ENCODE peak calls at places on chromosome 5, in five cellular contexts. One of them, this sample, is unnamed.

GRCh38 chr5:116566251-116566650 is 8.4 kb downstream of the SEMA6A start:
- DNase-seq in left ventricle myocardium inferior: no peak
- DNase-seq in ovary: no peak
- DNase-seq in MM.1S: no peak
- DNase-seq in lower leg skin: no peak
- DNase-seq in this sample: no peak

GRCh38 chr5:6328173-6328572 is 50.2 kb downstream of the MED10 start:
- DNase-seq in left ventricle myocardium inferior: no peak
- DNase-seq in MM.1S: peak; percentile 44
- DNase-seq in ovary: no peak
- DNase-seq in lower leg skin: no peak
- DNase-seq in this sample: no peak

GRCh38 chr5:75460947-75461346 is 50.5 kb downstream of the CERT1 start:
- DNase-seq in left ventricle myocardium inferior: no peak
- DNase-seq in MM.1S: no peak
- DNase-seq in ovary: no peak
- DNase-seq in lower leg skin: no peak
- DNase-seq in this sample: no peak

GRCh38 chr5:73789851-73790281 is 163.9 kb downstream of the ARHGEF28 start:
- DNase-seq in lower leg skin: no peak
- DNase-seq in ovary: no peak
- DNase-seq in MM.1S: peak; percentile 59
- DNase-seq in left ventricle myocardium inferior: no peak
- DNase-seq in this sample: no peak

GRCh38 chr5:126354012-126354856 is 69.0 kb upstream of the GRAMD2B start:
- DNase-seq in ovary: no peak
- DNase-seq in left ventricle myocardium inferior: no peak
- DNase-seq in MM.1S: peak; percentile 65
- DNase-seq in lower leg skin: no peak
- DNase-seq in this sample: no peak

GRCh38 chr5:33480876-33481275 is 40.1 kb downstream of the TARS1 start:
- DNase-seq in MM.1S: no peak
- DNase-seq in lower leg skin: no peak
- DNase-seq in ovary: no peak
- DNase-seq in left ventricle myocardium inferior: no peak
- DNase-seq in this sample: no peak

GRCh38 chr5:82147860-82148573 is 130.1 kb downstream of the RPS23 start:
- DNase-seq in MM.1S: no peak
- DNase-seq in ovary: no peak
- DNase-seq in left ventricle myocardium inferior: no peak
- DNase-seq in lower leg skin: no peak
- DNase-seq in this sample: no peak

GRCh38 chr5:174610968-174611367 is 113.4 kb upstream of the MSX2 start:
- DNase-seq in MM.1S: no peak
- DNase-seq in lower leg skin: no peak
- DNase-seq in ovary: no peak
- DNase-seq in left ventricle myocardium inferior: no peak
- DNase-seq in this sample: no peak

GRCh38 chr5:58458851-58459275 is 1.0 kb downstream of the PLK2 start:
- DNase-seq in ovary: no peak
- DNase-seq in lower leg skin: no peak
- DNase-seq in MM.1S: no peak
- DNase-seq in left ventricle myocardium inferior: no peak
- DNase-seq in this sample: no peak

GRCh38 chr5:180208435-180209081 is 453 bp downstream of the RASGEF1C start:
- DNase-seq in MM.1S: no peak
- DNase-seq in lower leg skin: peak; percentile 80
- DNase-seq in left ventricle myocardium inferior: no peak
- DNase-seq in ovary: no peak
- DNase-seq in this sample: no peak

GRCh38 chr5:139246394-139246793 is 47.1 kb upstream of the MATR3 start:
- DNase-seq in MM.1S: no peak
- DNase-seq in ovary: no peak
- DNase-seq in lower leg skin: no peak
- DNase-seq in left ventricle myocardium inferior: no peak
- DNase-seq in this sample: peak; percentile 53

GRCh38 chr5:59038169-59039002 is 455.5 kb downstream of the RAB3C start:
- DNase-seq in lower leg skin: no peak
- DNase-seq in ovary: no peak
- DNase-seq in MM.1S: no peak
- DNase-seq in left ventricle myocardium inferior: no peak
- DNase-seq in this sample: no peak

GRCh38 chr5:103428411-103428871 is 134.1 kb downstream of the NUDT12 start:
- DNase-seq in ovary: no peak
- DNase-seq in left ventricle myocardium inferior: peak; percentile 18
- DNase-seq in MM.1S: peak; percentile 16
- DNase-seq in lower leg skin: no peak
- DNase-seq in this sample: no peak

GRCh38 chr5:148740966-148741742 is 85.3 kb upstream of the ADRB2 start:
- DNase-seq in ovary: no peak
- DNase-seq in lower leg skin: no peak
- DNase-seq in MM.1S: peak; percentile 61
- DNase-seq in left ventricle myocardium inferior: no peak
- DNase-seq in this sample: no peak

GRCh38 chr5:143586781-143587362 is 183.4 kb upstream of the NR3C1 start:
- DNase-seq in ovary: no peak
- DNase-seq in lower leg skin: no peak
- DNase-seq in left ventricle myocardium inferior: no peak
- DNase-seq in MM.1S: no peak
- DNase-seq in this sample: no peak

GRCh38 chr5:54832066-54832465 is 153.3 kb downstream of the ESM1 start:
- DNase-seq in MM.1S: no peak
- DNase-seq in left ventricle myocardium inferior: no peak
- DNase-seq in ovary: no peak
- DNase-seq in lower leg skin: no peak
- DNase-seq in this sample: no peak

GRCh38 chr5:139399501-139400121 is 4.3 kb downstream of the SPATA24 start:
- DNase-seq in ovary: no peak
- DNase-seq in lower leg skin: no peak
- DNase-seq in left ventricle myocardium inferior: no peak
- DNase-seq in MM.1S: no peak
- DNase-seq in this sample: no peak

GRCh38 chr5:154273028-154273617 is 82.6 kb downstream of the GALNT10 start:
- DNase-seq in ovary: peak; percentile 42
- DNase-seq in left ventricle myocardium inferior: no peak
- DNase-seq in MM.1S: peak; percentile 97
- DNase-seq in lower leg skin: no peak
- DNase-seq in this sample: no peak

GRCh38 chr5:72438141-72438540 is 69.1 kb downstream of the ZNF366 start:
- DNase-seq in MM.1S: no peak
- DNase-seq in lower leg skin: no peak
- DNase-seq in left ventricle myocardium inferior: no peak
- DNase-seq in ovary: no peak
- DNase-seq in this sample: no peak

GRCh38 chr5:133977858-133978257 is 9.4 kb upstream of the C5orf15 start:
- DNase-seq in left ventricle myocardium inferior: no peak
- DNase-seq in MM.1S: no peak
- DNase-seq in ovary: no peak
- DNase-seq in lower leg skin: no peak
- DNase-seq in this sample: no peak

GRCh38 chr5:123422433-123423277 is 548 bp downstream of the CEP120 start:
- DNase-seq in left ventricle myocardium inferior: no peak
- DNase-seq in MM.1S: peak; percentile 35
- DNase-seq in lower leg skin: peak; percentile 90
- DNase-seq in ovary: no peak
- DNase-seq in this sample: no peak

GRCh38 chr5:82467006-82467561 is 188.9 kb upstream of the RPS23 start:
- DNase-seq in left ventricle myocardium inferior: no peak
- DNase-seq in MM.1S: no peak
- DNase-seq in lower leg skin: no peak
- DNase-seq in ovary: peak; percentile 15
- DNase-seq in this sample: peak; percentile 54

GRCh38 chr5:94993501-94993900 is 291.4 kb downstream of the MCTP1 start:
- DNase-seq in lower leg skin: no peak
- DNase-seq in MM.1S: no peak
- DNase-seq in ovary: no peak
- DNase-seq in left ventricle myocardium inferior: no peak
- DNase-seq in this sample: no peak

GRCh38 chr5:131610198-131611063 is 24.6 kb downstream of the RAPGEF6 start:
- DNase-seq in left ventricle myocardium inferior: no peak
- DNase-seq in MM.1S: no peak
- DNase-seq in lower leg skin: no peak
- DNase-seq in ovary: no peak
- DNase-seq in this sample: no peak
- H3K4me3 ChIP-seq in left ventricle myocardium inferior: no peak overlapping the region
- H3K4me3 ChIP-seq in MM.1S: no peak overlapping the region
- H3K4me3 ChIP-seq in lower leg skin: no peak overlapping the region
- H3K4me3 ChIP-seq in ovary: no peak overlapping the region
- H3K4me3 ChIP-seq in this sample: no peak overlapping the region

DNA sequence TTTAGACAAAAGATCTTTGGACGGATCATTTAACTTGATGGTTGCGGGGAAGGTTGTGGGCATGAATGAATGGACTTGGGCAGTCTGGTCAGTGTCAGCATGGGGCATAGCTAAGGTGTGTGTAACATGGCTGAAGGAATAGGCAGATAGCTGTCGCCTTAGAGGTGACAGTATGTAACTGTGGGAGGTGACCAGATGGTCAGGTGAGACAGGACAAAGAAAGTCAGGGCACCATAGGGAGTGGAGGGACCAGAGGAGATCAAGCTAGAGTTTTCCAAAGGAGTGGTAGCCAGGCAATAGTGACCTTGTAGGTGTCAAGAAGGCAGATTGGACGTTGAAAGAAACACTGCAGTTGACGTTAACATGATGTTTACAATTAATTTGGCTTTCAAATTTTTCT is 43.1 kb downstream of the MARCHF6 start:
- DNase-seq in ovary: no peak
- DNase-seq in lower leg skin: no peak
- DNase-seq in MM.1S: no peak
- DNase-seq in left ventricle myocardium inferior: no peak
- DNase-seq in this sample: no peak
- H3K4me3 ChIP-seq in ovary: no peak overlapping the region
- H3K4me3 ChIP-seq in lower leg skin: no peak overlapping the region
- H3K4me3 ChIP-seq in MM.1S: no peak overlapping the region
- H3K4me3 ChIP-seq in left ventricle myocardium inferior: no peak overlapping the region
- H3K4me3 ChIP-seq in this sample: no peak overlapping the region

DNA sequence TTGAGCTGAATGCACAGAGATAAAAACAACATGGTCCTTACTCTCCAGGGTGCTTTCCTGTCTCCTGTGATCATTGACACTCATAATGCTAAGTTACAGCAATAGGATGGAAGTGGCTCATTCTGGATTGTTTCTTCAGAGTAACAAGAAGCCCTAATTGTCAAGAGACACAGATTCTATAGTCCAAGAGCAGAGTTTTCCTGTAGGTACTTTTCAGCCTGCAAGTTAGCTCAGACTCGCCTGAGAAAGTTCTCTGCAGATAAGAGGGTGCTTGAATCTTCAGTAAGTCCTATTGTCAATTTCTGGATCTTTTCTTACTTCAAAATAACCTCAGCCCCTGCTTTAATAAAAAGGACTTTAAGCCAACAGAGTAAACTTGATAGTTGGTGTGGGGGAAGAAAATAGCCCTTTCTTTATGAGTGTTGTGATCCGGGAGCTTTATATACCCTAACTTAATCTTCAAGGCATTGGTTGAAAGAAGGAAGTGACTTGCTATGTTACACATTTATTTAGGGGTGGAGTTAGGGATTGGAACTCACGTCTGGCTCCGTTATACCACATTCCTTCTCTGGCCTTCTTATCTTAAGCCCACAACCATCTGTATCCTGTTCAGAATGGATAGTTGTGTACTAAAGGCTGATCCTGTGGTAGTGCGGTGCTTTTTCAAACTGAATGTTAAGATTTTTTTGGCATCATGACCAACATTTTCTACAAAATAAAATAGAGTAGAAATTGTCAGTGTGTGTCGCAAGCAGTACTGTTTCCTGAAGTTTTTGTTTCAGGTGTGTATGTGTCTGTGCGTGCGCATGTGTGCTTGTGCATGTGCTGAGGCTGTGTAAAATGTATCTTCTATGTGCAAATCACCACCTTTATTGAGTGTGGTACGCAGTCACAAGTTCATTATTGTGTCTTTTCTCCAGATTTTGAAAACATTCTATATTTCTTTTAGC is 173.9 kb downstream of the WDR70 start:
- DNase-seq in ovary: no peak
- DNase-seq in MM.1S: no peak
- DNase-seq in left ventricle myocardium inferior: no peak
- DNase-seq in lower leg skin: no peak
- DNase-seq in this sample: no peak
- H3K4me3 ChIP-seq in ovary: no peak overlapping the region
- H3K4me3 ChIP-seq in MM.1S: no peak overlapping the region
- H3K4me3 ChIP-seq in left ventricle myocardium inferior: no peak overlapping the region
- H3K4me3 ChIP-seq in lower leg skin: no peak overlapping the region
- H3K4me3 ChIP-seq in this sample: no peak overlapping the region

GRCh38 chr5:168365581-168366081 is 74.2 kb downstream of the WWC1 start:
- DNase-seq in left ventricle myocardium inferior: no peak
- DNase-seq in lower leg skin: peak; percentile 88
- DNase-seq in MM.1S: no peak
- DNase-seq in ovary: no peak
- DNase-seq in this sample: no peak

GRCh38 chr5:168366124-168366523 is 74.7 kb downstream of the WWC1 start:
- DNase-seq in MM.1S: no peak
- DNase-seq in lower leg skin: peak; percentile 46
- DNase-seq in left ventricle myocardium inferior: no peak
- DNase-seq in ovary: no peak
- DNase-seq in this sample: no peak

GRCh38 chr5:168364151-168364661 is 72.8 kb downstream of the WWC1 start:
- DNase-seq in left ventricle myocardium inferior: no peak
- DNase-seq in MM.1S: no peak
- DNase-seq in lower leg skin: peak; percentile 72
- DNase-seq in ovary: no peak
- DNase-seq in this sample: no peak

GRCh38 chr5:168362097-168362885 is 70.8 kb downstream of the WWC1 start:
- DNase-seq in left ventricle myocardium inferior: no peak
- DNase-seq in lower leg skin: peak; percentile 32
- DNase-seq in MM.1S: no peak
- DNase-seq in ovary: no peak
- DNase-seq in this sample: no peak

GRCh38 chr5:168364738-168365550 is 73.5 kb downstream of the WWC1 start:
- DNase-seq in lower leg skin: peak; percentile 78
- DNase-seq in ovary: no peak
- DNase-seq in MM.1S: no peak
- DNase-seq in left ventricle myocardium inferior: no peak
- DNase-seq in this sample: no peak
- H3K4me3 ChIP-seq in lower leg skin: no peak overlapping the region
- H3K4me3 ChIP-seq in ovary: no peak overlapping the region
- H3K4me3 ChIP-seq in MM.1S: no peak overlapping the region
- H3K4me3 ChIP-seq in left ventricle myocardium inferior: no peak overlapping the region
- H3K4me3 ChIP-seq in this sample: no peak overlapping the region

This sample was measured in aorta.